ENCODE peak calls at places on chromosomes 1 and 21, in five cellular contexts. One of them, this sample, is unnamed.

GRCh38 chr1:41918450-41919043 is at the start of gene HIVEP3:
- DNase-seq in stomach: no peak
- DNase-seq in HEK293T: peak; percentile 59
- DNase-seq in NB4: no peak
- DNase-seq in hepatic stellate cell: peak; percentile 64
- DNase-seq in this sample: no peak

GRCh38 chr21:44874497-44875331 is 1.2 kb upstream of the PTTG1IP start:
- DNase-seq in NB4: peak; percentile 50
- DNase-seq in hepatic stellate cell: no peak
- DNase-seq in stomach: peak; percentile 66
- DNase-seq in HEK293T: no peak
- DNase-seq in this sample: peak; percentile 83

GRCh38 chr1:184791199-184791935 is 36.7 kb upstream of the EDEM3 start:
- DNase-seq in HEK293T: no peak
- DNase-seq in hepatic stellate cell: peak; percentile 15
- DNase-seq in NB4: no peak
- DNase-seq in stomach: no peak
- DNase-seq in this sample: no peak

GRCh38 chr1:244735404-244735803 is 82.5 kb downstream of the DESI2 start:
- DNase-seq in NB4: no peak
- DNase-seq in stomach: no peak
- DNase-seq in HEK293T: no peak
- DNase-seq in hepatic stellate cell: no peak
- DNase-seq in this sample: no peak

GRCh38 chr1:63859480-63860275 is 85.9 kb downstream of the ROR1 start:
- DNase-seq in hepatic stellate cell: no peak
- DNase-seq in stomach: no peak
- DNase-seq in NB4: no peak
- DNase-seq in HEK293T: no peak
- DNase-seq in this sample: no peak

GRCh38 chr1:107535091-107535490 is 394.3 kb downstream of the NTNG1 start:
- DNase-seq in HEK293T: no peak
- DNase-seq in stomach: no peak
- DNase-seq in NB4: no peak
- DNase-seq in hepatic stellate cell: no peak
- DNase-seq in this sample: no peak

GRCh38 chr21:44920694-44921604 is at the start of gene ITGB2:
- DNase-seq in hepatic stellate cell: no peak
- DNase-seq in HEK293T: no peak
- DNase-seq in stomach: peak; percentile 40
- DNase-seq in NB4: peak; percentile 95
- DNase-seq in this sample: no peak

GRCh38 chr1:206933333-206933945 is 11.7 kb upstream of the FCMR start:
- DNase-seq in NB4: peak; percentile 56
- DNase-seq in HEK293T: peak; percentile 78
- DNase-seq in hepatic stellate cell: peak; percentile 47
- DNase-seq in stomach: peak; percentile 57
- DNase-seq in this sample: no peak

GRCh38 chr1:58618303-58618702 is 41.3 kb upstream of the TACSTD2 start:
- DNase-seq in stomach: peak; percentile 70
- DNase-seq in HEK293T: no peak
- DNase-seq in hepatic stellate cell: peak; percentile 66
- DNase-seq in NB4: peak; percentile 50
- DNase-seq in this sample: peak; percentile 71

GRCh38 chr1:152461544-152461943 is 47.5 kb upstream of the CRNN start:
- DNase-seq in hepatic stellate cell: peak; percentile 26
- DNase-seq in NB4: peak; percentile 78
- DNase-seq in HEK293T: peak; percentile 53
- DNase-seq in stomach: peak; percentile 45
- DNase-seq in this sample: no peak

GRCh38 chr1:247013391-247013790 is 5.5 kb upstream of the ZNF695 start:
- DNase-seq in stomach: no peak
- DNase-seq in NB4: no peak
- DNase-seq in hepatic stellate cell: no peak
- DNase-seq in HEK293T: no peak
- DNase-seq in this sample: no peak

GRCh38 chr1:64392109-64392508 is 77.8 kb upstream of the CACHD1 start:
- DNase-seq in hepatic stellate cell: no peak
- DNase-seq in stomach: peak; percentile 26
- DNase-seq in HEK293T: no peak
- DNase-seq in NB4: no peak
- DNase-seq in this sample: no peak

GRCh38 chr1:157101196-157101595 is 1.6 kb upstream of the ETV3L start:
- DNase-seq in stomach: no peak
- DNase-seq in NB4: no peak
- DNase-seq in hepatic stellate cell: no peak
- DNase-seq in HEK293T: no peak
- DNase-seq in this sample: peak; percentile 49

GRCh38 chr1:53643061-53643880 is 95.7 kb downstream of the GLIS1 start:
- DNase-seq in stomach: peak; percentile 21
- DNase-seq in hepatic stellate cell: no peak
- DNase-seq in NB4: no peak
- DNase-seq in HEK293T: no peak
- DNase-seq in this sample: peak; percentile 29

GRCh38 chr1:18182518-18183160 is 75.0 kb downstream of the IGSF21 start:
- DNase-seq in NB4: peak; percentile 4
- DNase-seq in hepatic stellate cell: no peak
- DNase-seq in HEK293T: peak; percentile 17
- DNase-seq in stomach: no peak
- DNase-seq in this sample: no peak

GRCh38 chr1:203178083-203178482 is 2.5 kb upstream of the MYBPH start:
- DNase-seq in NB4: peak; percentile 47
- DNase-seq in hepatic stellate cell: no peak
- DNase-seq in HEK293T: no peak
- DNase-seq in stomach: no peak
- DNase-seq in this sample: no peak

GRCh38 chr1:221611930-221612777 is 129.7 kb downstream of the DUSP10 start:
- DNase-seq in HEK293T: peak; percentile 59
- DNase-seq in stomach: no peak
- DNase-seq in NB4: peak; percentile 11
- DNase-seq in hepatic stellate cell: peak; percentile 66
- DNase-seq in this sample: peak; percentile 86

This sample was measured in sigmoid colon.